ENCODE peak calls at places on chromosomes 6 and 20, in eight cellular contexts. One of them, this sample, is unnamed.

GRCh38 chr6:169858935-169859351 is 107.5 kb downstream of the ERMARD start:
- DNase-seq in uterus: no peak
- DNase-seq in GM12892: no peak
- DNase-seq in ecto neural progenitor cell: no peak
- DNase-seq in SJSA1: no peak
- DNase-seq in NCI-H1436: no peak
- DNase-seq in AG08395: no peak
- DNase-seq in lower leg skin: peak; percentile 12
- DNase-seq in this sample: no peak

GRCh38 chr20:34582911-34583310 is 24.4 kb downstream of the MAP1LC3A start:
- DNase-seq in SJSA1: no peak
- DNase-seq in lower leg skin: no peak
- DNase-seq in NCI-H1436: no peak
- DNase-seq in uterus: no peak
- DNase-seq in AG08395: no peak
- DNase-seq in GM12892: no peak
- DNase-seq in ecto neural progenitor cell: no peak
- DNase-seq in this sample: no peak

GRCh38 chr6:145112711-145113148 is 622.6 kb downstream of the EPM2A start:
- DNase-seq in NCI-H1436: no peak
- DNase-seq in SJSA1: no peak
- DNase-seq in ecto neural progenitor cell: no peak
- DNase-seq in uterus: no peak
- DNase-seq in AG08395: no peak
- DNase-seq in GM12892: no peak
- DNase-seq in lower leg skin: no peak
- DNase-seq in this sample: peak; percentile 4

GRCh38 chr6:138336221-138336620 is 41.5 kb upstream of the SMIM28 start:
- DNase-seq in AG08395: no peak
- DNase-seq in uterus: no peak
- DNase-seq in SJSA1: no peak
- DNase-seq in lower leg skin: no peak
- DNase-seq in NCI-H1436: no peak
- DNase-seq in ecto neural progenitor cell: no peak
- DNase-seq in GM12892: no peak
- DNase-seq in this sample: no peak

GRCh38 chr6:428047-428608 is 36.6 kb downstream of the IRF4 start:
- DNase-seq in uterus: no peak
- DNase-seq in AG08395: no peak
- DNase-seq in NCI-H1436: no peak
- DNase-seq in GM12892: no peak
- DNase-seq in SJSA1: no peak
- DNase-seq in lower leg skin: no peak
- DNase-seq in ecto neural progenitor cell: no peak
- DNase-seq in this sample: no peak

GRCh38 chr20:36579996-36580545 is 6.7 kb downstream of the TGIF2 start:
- DNase-seq in SJSA1: no peak
- DNase-seq in GM12892: no peak
- DNase-seq in ecto neural progenitor cell: no peak
- DNase-seq in lower leg skin: no peak
- DNase-seq in AG08395: no peak
- DNase-seq in NCI-H1436: no peak
- DNase-seq in uterus: peak; percentile 77
- DNase-seq in this sample: peak; percentile 59

GRCh38 chr6:74277749-74278148 is 581.7 kb downstream of the CD109 start:
- DNase-seq in GM12892: no peak
- DNase-seq in lower leg skin: no peak
- DNase-seq in AG08395: peak; percentile 28
- DNase-seq in SJSA1: peak; percentile 53
- DNase-seq in uterus: no peak
- DNase-seq in ecto neural progenitor cell: no peak
- DNase-seq in NCI-H1436: no peak
- DNase-seq in this sample: no peak

GRCh38 chr6:30100154-30100553 is 12.7 kb downstream of the TRIM31 start:
- DNase-seq in AG08395: no peak
- DNase-seq in NCI-H1436: no peak
- DNase-seq in uterus: no peak
- DNase-seq in SJSA1: no peak
- DNase-seq in ecto neural progenitor cell: no peak
- DNase-seq in lower leg skin: no peak
- DNase-seq in GM12892: no peak
- DNase-seq in this sample: no peak

GRCh38 chr6:28353981-28354676 is 4.4 kb downstream of the ZKSCAN3 start:
- DNase-seq in SJSA1: peak; percentile 77
- DNase-seq in uterus: peak; percentile 81
- DNase-seq in AG08395: no peak
- DNase-seq in ecto neural progenitor cell: no peak
- DNase-seq in NCI-H1436: peak; percentile 63
- DNase-seq in GM12892: no peak
- DNase-seq in lower leg skin: no peak
- DNase-seq in this sample: no peak

GRCh38 chr6:11222385-11223277 is 9.8 kb downstream of the NEDD9 start:
- DNase-seq in SJSA1: no peak
- DNase-seq in ecto neural progenitor cell: no peak
- DNase-seq in NCI-H1436: no peak
- DNase-seq in AG08395: no peak
- DNase-seq in GM12892: no peak
- DNase-seq in lower leg skin: no peak
- DNase-seq in uterus: no peak
- DNase-seq in this sample: no peak

GRCh38 chr6:40584741-40585140 is 2.4 kb downstream of the LRFN2 start:
- DNase-seq in NCI-H1436: no peak
- DNase-seq in lower leg skin: no peak
- DNase-seq in AG08395: no peak
- DNase-seq in ecto neural progenitor cell: no peak
- DNase-seq in GM12892: no peak
- DNase-seq in SJSA1: no peak
- DNase-seq in uterus: no peak
- DNase-seq in this sample: no peak

GRCh38 chr6:90028995-90029635 is 134.8 kb downstream of the GJA10 start:
- DNase-seq in lower leg skin: no peak
- DNase-seq in uterus: no peak
- DNase-seq in AG08395: no peak
- DNase-seq in ecto neural progenitor cell: no peak
- DNase-seq in GM12892: no peak
- DNase-seq in SJSA1: no peak
- DNase-seq in NCI-H1436: no peak
- DNase-seq in this sample: no peak

GRCh38 chr6:132365319-132365907 is 35.9 kb downstream of the MOXD1 start:
- DNase-seq in AG08395: no peak
- DNase-seq in lower leg skin: no peak
- DNase-seq in GM12892: peak; percentile 5
- DNase-seq in ecto neural progenitor cell: no peak
- DNase-seq in uterus: no peak
- DNase-seq in SJSA1: peak; percentile 38
- DNase-seq in NCI-H1436: no peak
- DNase-seq in this sample: no peak

GRCh38 chr20:3309226-3309625 is 70.2 kb upstream of the SLC4A11 start:
- DNase-seq in GM12892: no peak
- DNase-seq in uterus: no peak
- DNase-seq in SJSA1: no peak
- DNase-seq in lower leg skin: no peak
- DNase-seq in ecto neural progenitor cell: no peak
- DNase-seq in NCI-H1436: no peak
- DNase-seq in AG08395: no peak
- DNase-seq in this sample: no peak

GRCh38 chr6:33610779-33611421 is 10.2 kb upstream of the ITPR3 start:
- DNase-seq in lower leg skin: no peak
- DNase-seq in AG08395: no peak
- DNase-seq in uterus: peak; percentile 36
- DNase-seq in GM12892: no peak
- DNase-seq in NCI-H1436: no peak
- DNase-seq in ecto neural progenitor cell: peak; percentile 69
- DNase-seq in SJSA1: no peak
- DNase-seq in this sample: no peak

This sample was measured in HFFc6.